ENCODE peak calls at places on chromosomes 4 and X, in seven cellular contexts. K is A549, A is breast epithelium, U is K562, C is lower leg skin, P is spleen, Q is IMR-90. Y is an unnamed sample.

GRCh38 chr4:176653406-176654220 is 139.1 kb downstream of the VEGFC start:
- DNase-seq in C (no peak), P (no peak), K (peak), A (no peak), U (no peak), Q (peak), Y (no peak)

GRCh38 chr4:141676087-141676486 is 39.7 kb downstream of the IL15 start:
- DNase-seq in A (no peak), C (no peak), Q (no peak), K (no peak), U (no peak), P (no peak), Y (no peak)

GRCh38 chrX:136353519-136354095 is 52.8 kb downstream of the ADGRG4 start:
- DNase-seq in A (no peak), Q (no peak), K (no peak), P (no peak), C (no peak), U (no peak), Y (no peak)

GRCh38 chr4:6041794-6042193 is 23.6 kb upstream of the C4orf50 start:
- DNase-seq in P (no peak), K (no peak), C (no peak), A (no peak), Q (no peak), U (no peak), Y (no peak)

GRCh38 chr4:150906987-150907633 is 108.0 kb downstream of the LRBA start:
- DNase-seq in K (peak), U (peak), P (no peak), Q (no peak), A (no peak), C (no peak), Y (peak)

GRCh38 chr4:2742823-2743517 is 13.2 kb downstream of the TNIP2 start:
- DNase-seq in K (no peak), C (no peak), P (no peak), A (no peak), Q (no peak), U (no peak), Y (no peak)

GRCh38 chr4:120916937-120917336 is 5.6 kb downstream of the PRDM5 start:
- DNase-seq in U (no peak), A (no peak), Q (peak), C (no peak), P (no peak), K (no peak), Y (no peak)

GRCh38 chr4:121597346-121597934 is 99.3 kb downstream of the ANXA5 start:
- DNase-seq in U (no peak), K (no peak), A (no peak), Q (peak), C (no peak), P (no peak), Y (no peak)

GRCh38 chrX:1368385-1368698 is 23.6 kb downstream of the SLC25A6 start:
- DNase-seq in C (no peak), U (no peak), K (no peak), P (no peak), Q (no peak), A (no peak), Y (no peak)

GRCh38 chrX:120575379-120576114 is 14.8 kb upstream of the CUL4B start:
- DNase-seq in U (peak), P (no peak), K (peak), C (no peak), A (no peak), Q (no peak), Y (no peak)

GRCh38 chr4:47213971-47214370 is 182.6 kb downstream of the GABRB1 start:
- DNase-seq in K (no peak), P (no peak), C (no peak), Q (peak), A (no peak), U (no peak), Y (no peak)

GRCh38 chr4:173477016-173477415 is 53.0 kb downstream of the HAND2 start:
- DNase-seq in U (no peak), P (no peak), K (no peak), Q (no peak), C (no peak), A (no peak), Y (no peak)

GRCh38 chrX:103779156-103779555 is 2.5 kb downstream of the PLP1 start:
- DNase-seq in P (no peak), K (no peak), Q (no peak), U (no peak), A (no peak), C (no peak), Y (peak)

GRCh38 chr4:141233673-141234072 is 13.0 kb downstream of the ZNF330 start:
- DNase-seq in K (no peak), A (no peak), C (no peak), P (no peak), U (no peak), Q (no peak), Y (no peak)

GRCh38 chr4:121582296-121582695 is 114.5 kb downstream of the ANXA5 start:
- DNase-seq in Q (no peak), K (no peak), U (no peak), A (no peak), P (no peak), C (no peak), Y (no peak)

GRCh38 chr4:39732728-39733127 is 34.8 kb downstream of the UBE2K start:
- DNase-seq in C (no peak), U (no peak), K (peak), A (no peak), Q (peak), P (no peak), Y (no peak)

GRCh38 chrX:135923353-135923752 is 29.8 kb downstream of the SAGE1 start:
- DNase-seq in K (peak), C (no peak), Q (no peak), P (no peak), U (no peak), A (no peak), Y (no peak)

GRCh38 chr4:168421671-168422070 is 58.6 kb downstream of the DDX60L start:
- DNase-seq in Q (peak), C (no peak), U (no peak), K (peak), P (no peak), A (no peak), Y (no peak)

GRCh38 chrX:131977619-131978018 is 45.5 kb upstream of the STK26 start:
- DNase-seq in P (no peak), Q (no peak), C (no peak), K (no peak), A (no peak), U (no peak), Y (no peak)

GRCh38 chrX:9677098-9677739 is 88.4 kb downstream of the GPR143 start:
- DNase-seq in Q (peak), P (no peak), U (no peak), K (no peak), A (no peak), C (no peak), Y (no peak)

GRCh38 chr4:121138014-121138413 is 26.1 kb downstream of the TNIP3 start:
- DNase-seq in C (no peak), Q (no peak), U (no peak), K (no peak), P (no peak), A (no peak), Y (no peak)

GRCh38 chr4:3121110-3121509 is 46.6 kb downstream of the HTT start:
- DNase-seq in U (no peak), P (no peak), K (no peak), C (no peak), Q (no peak), A (no peak), Y (no peak)

GRCh38 chr4:159258889-159259560 is 156.1 kb downstream of the RAPGEF2 start:
- DNase-seq in P (no peak), Q (no peak), C (no peak), K (no peak), A (no peak), U (no peak), Y (no peak)

GRCh38 chr4:100838286-100838685 is 320.5 kb upstream of the EMCN start:
- DNase-seq in U (no peak), P (no peak), C (no peak), A (no peak), Q (no peak), K (no peak), Y (no peak)

GRCh38 chrX:54786972-54787371 is 11.1 kb downstream of the ITIH6 start:
- DNase-seq in A (no peak), K (peak), C (no peak), U (no peak), P (no peak), Q (no peak), Y (no peak)

GRCh38 chr4:124111411-124111810 is 601.1 kb downstream of the ANKRD50 start:
- DNase-seq in K (no peak), Q (no peak), C (no peak), A (no peak), P (no peak), U (no peak), Y (no peak)

GRCh38 chr4:124111922-124112321 is 600.6 kb downstream of the ANKRD50 start:
- DNase-seq in U (no peak), P (no peak), C (no peak), K (peak), A (no peak), Q (peak), Y (no peak)
- TF ChIP-seq CTCF in U (no peak), P (no peak), C (no peak), K (peak), A (peak), Q (peak), Y (peak)

GRCh38 chr4:68948044-68948743 is 3.4 kb downstream of the UGT2A3 start:
- DNase-seq in A (no peak), P (no peak), K (no peak), U (no peak), Q (no peak), C (no peak), Y (no peak)
- TF ChIP-seq POLR2A in A (no peak), P (no peak), K (no peak), U (no peak), Q (no peak), C (no peak), Y (no peak)

DNA sequence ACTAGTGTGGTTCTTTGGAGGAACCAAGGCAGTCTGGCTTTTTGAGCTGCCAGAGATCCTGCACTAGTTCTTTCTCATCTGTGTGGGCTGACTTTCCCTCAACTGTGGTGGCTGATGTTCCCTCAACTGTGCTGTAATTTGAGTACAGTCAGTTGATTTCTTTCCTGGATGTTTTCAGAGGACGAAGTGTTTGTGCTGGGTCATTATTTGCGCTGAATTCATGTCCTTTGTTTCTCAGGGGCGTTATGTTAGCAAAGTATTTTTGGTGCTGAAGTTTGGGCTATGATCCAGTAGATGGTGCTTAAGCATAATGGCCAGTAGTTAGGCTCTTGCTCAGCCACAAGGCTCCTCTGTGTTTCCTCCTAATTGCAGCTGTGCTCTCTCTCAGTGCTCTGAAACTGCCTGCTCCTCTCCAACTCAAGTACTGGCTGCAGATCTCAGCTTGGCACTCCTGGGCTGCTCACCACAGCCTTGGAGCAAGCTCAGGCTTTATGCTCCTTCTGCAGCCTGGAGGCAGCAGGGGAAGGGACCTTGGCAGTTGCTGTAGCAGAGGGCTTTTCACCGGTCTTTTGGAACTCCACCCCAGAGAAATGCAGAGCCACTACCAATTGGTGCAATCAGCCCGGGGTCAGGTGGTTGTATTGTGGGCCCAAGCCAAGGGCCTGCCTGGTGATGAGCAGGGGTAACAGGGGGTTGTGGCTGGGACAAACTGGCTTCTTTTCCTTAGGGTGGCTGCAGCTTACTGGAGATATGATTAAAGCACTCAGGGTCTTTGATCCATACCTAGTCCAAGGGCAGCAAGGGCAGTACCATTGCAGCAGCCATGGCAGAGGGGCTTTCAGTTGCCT is 27.9 kb downstream of the ENPEP start:
- DNase-seq in A (no peak), Q (peak), C (no peak), K (no peak), U (no peak), P (no peak), Y (no peak)
- TF ChIP-seq CTCF in A (no peak), Q (no peak), C (no peak), K (no peak), U (no peak), P (no peak), Y (no peak)

GRCh38 chrX:154409222-154409871 is at the start of gene DNASE1L1:
- DNase-seq in P (peak), A (no peak), K (peak), C (peak), U (peak), Q (peak), Y (peak)

GRCh38 chrX:154411981-154412340 is 622 bp downstream of the TAFAZZIN start:
- DNase-seq in Q (peak), P (peak), A (peak), C (peak), K (peak), U (no peak), Y (peak)

GRCh38 chrX:154412468-154412867 is 1.1 kb downstream of the TAFAZZIN start:
- DNase-seq in Q (no peak), A (no peak), U (no peak), C (no peak), K (no peak), P (peak), Y (no peak)

GRCh38 chrX:154411322-154411980 is at the start of gene TAFAZZIN:
- DNase-seq in P (peak), Q (peak), K (peak), U (peak), C (peak), A (peak), Y (peak)

GRCh38 chrX:154408659-154409221 is 314 bp downstream of the DNASE1L1 start:
- DNase-seq in A (no peak), Q (no peak), C (no peak), K (no peak), P (no peak), U (no peak), Y (no peak)
- TF ChIP-seq POLR2A in A (no peak), Q (peak), C (no peak), K (no peak), P (no peak), U (peak), Y (no peak)

GRCh38 chr4:83036991-83037390 is 2.0 kb downstream of the COPS4 start:
- DNase-seq in C (no peak), K (no peak), Q (no peak), U (no peak), P (no peak), A (no peak), Y (peak)

GRCh38 chr4:83040269-83040668 is 5.3 kb downstream of the COPS4 start:
- DNase-seq in Q (no peak), C (no peak), P (no peak), U (no peak), K (no peak), A (no peak), Y (no peak)

GRCh38 chr4:83028976-83029375 is 6.0 kb upstream of the COPS4 start:
- DNase-seq in K (no peak), U (no peak), P (no peak), C (no peak), Q (no peak), A (no peak), Y (no peak)

GRCh38 chr4:83029688-83030087 is 5.3 kb upstream of the COPS4 start:
- DNase-seq in Q (no peak), K (no peak), C (no peak), P (no peak), U (no peak), A (no peak), Y (no peak)

GRCh38 chr4:83034630-83035494 is at the start of gene COPS4:
- DNase-seq in C (peak), P (peak), K (peak), Q (peak), A (peak), U (peak), Y (peak)
- TF ChIP-seq CTCF in C (no peak), P (peak), K (no peak), Q (peak), A (peak), U (no peak), Y (peak)